ENCODE peak calls at places on chromosomes 12 and 14, in five cellular contexts. V is upper lobe of left lung, X is SK-N-SH, E is A549, K is stomach. A is an unnamed sample.

GRCh38 chr14:90341784-90342183 is 10.0 kb upstream of the NRDE2 start:
- DNase-seq in X (no peak), E (no peak), V (no peak), K (no peak), A (no peak)

GRCh38 chr14:77542349-77543239 is 44.0 kb upstream of the ISM2 start:
- DNase-seq in K (no peak), V (no peak), X (no peak), E (no peak), A (no peak)

GRCh38 chr12:45289245-45290217 is 73.6 kb downstream of the ANO6 start:
- DNase-seq in E (no peak), K (no peak), X (no peak), V (no peak), A (no peak)

GRCh38 chr12:54304187-54304810 is 3.5 kb upstream of the NFE2 start:
- DNase-seq in E (peak; percentile 58), V (peak; percentile 98), K (peak; percentile 88), X (no peak), A (peak; percentile 71)

GRCh38 chr12:2984698-2985097 is 25.5 kb downstream of the TEAD4 start:
- DNase-seq in V (no peak), E (no peak), K (no peak), X (no peak), A (no peak)

GRCh38 chr14:36275741-36276140 is 44.7 kb downstream of the MBIP start:
- DNase-seq in V (no peak), K (no peak), E (no peak), X (no peak), A (no peak)

GRCh38 chr14:100313045-100313400 is 6.8 kb upstream of the SLC25A29 start:
- DNase-seq in V (no peak), E (no peak), X (no peak), K (no peak), A (no peak)

GRCh38 chr12:8829128-8829524 is 6.7 kb downstream of the A2ML1 start:
- DNase-seq in K (no peak), E (no peak), V (no peak), X (no peak), A (no peak)

GRCh38 chr12:91181053-91181452 is 1.6 kb downstream of the DCN start:
- DNase-seq in X (no peak), K (no peak), E (no peak), V (no peak), A (no peak)

GRCh38 chr12:93376436-93377251 is 1.1 kb upstream of the NUDT4 start:
- DNase-seq in V (peak; percentile 68), K (no peak), X (no peak), E (peak; percentile 28), A (no peak)

GRCh38 chr14:47332099-47332498 is 343.3 kb downstream of the MDGA2 start:
- DNase-seq in V (no peak), K (no peak), E (no peak), X (no peak), A (no peak)

GRCh38 chr14:59189281-59189821 is 884 bp downstream of the DAAM1 start:
- DNase-seq in X (peak; percentile 51), V (no peak), E (peak; percentile 1), K (no peak), A (no peak)

GRCh38 chr12:43069768-43070221 is 480.2 kb upstream of the PRICKLE1 start:
- DNase-seq in K (no peak), V (no peak), E (no peak), X (no peak), A (peak; percentile 65)

GRCh38 chr12:49967777-49968250 is 4.9 kb upstream of the AQP6 start:
- DNase-seq in V (no peak), K (no peak), X (no peak), E (no peak), A (no peak)

GRCh38 chr12:45034861-45035265 is 16.0 kb downstream of the DBX2 start:
- DNase-seq in E (no peak), V (no peak), K (no peak), X (no peak), A (no peak)

GRCh38 chr14:37384870-37385596 is 187.3 kb downstream of the MIPOL1 start:
- DNase-seq in K (no peak), E (peak; percentile 16), X (no peak), V (peak; percentile 53), A (no peak)

GRCh38 chr14:89720741-89721315 is 233.7 kb downstream of the EFCAB11 start:
- DNase-seq in K (peak; percentile 35), V (peak; percentile 75), X (peak; percentile 18), E (no peak), A (no peak)

GRCh38 chr12:106345739-106346138 is 11.8 kb upstream of the POLR3B start:
- DNase-seq in K (peak; percentile 27), X (peak; percentile 25), E (peak; percentile 87), V (peak; percentile 55), A (no peak)

GRCh38 chr12:127245009-127245408 is 1022.0 kb upstream of the TMEM132C start:
- DNase-seq in K (peak; percentile 28), E (no peak), X (no peak), V (peak; percentile 47), A (no peak)

GRCh38 chr12:91680864-91681263 is 464.8 kb downstream of the BTG1 start:
- DNase-seq in V (no peak), E (no peak), X (no peak), K (no peak), A (no peak)

GRCh38 chr12:51636581-51636980 is 45.5 kb downstream of the SCN8A start:
- DNase-seq in V (no peak), X (no peak), E (no peak), K (no peak), A (no peak)

GRCh38 chr14:30638926-30639325 is 16.8 kb downstream of the SCFD1 start:
- DNase-seq in K (no peak), V (peak; percentile 28), X (no peak), E (no peak), A (no peak)

DNA sequence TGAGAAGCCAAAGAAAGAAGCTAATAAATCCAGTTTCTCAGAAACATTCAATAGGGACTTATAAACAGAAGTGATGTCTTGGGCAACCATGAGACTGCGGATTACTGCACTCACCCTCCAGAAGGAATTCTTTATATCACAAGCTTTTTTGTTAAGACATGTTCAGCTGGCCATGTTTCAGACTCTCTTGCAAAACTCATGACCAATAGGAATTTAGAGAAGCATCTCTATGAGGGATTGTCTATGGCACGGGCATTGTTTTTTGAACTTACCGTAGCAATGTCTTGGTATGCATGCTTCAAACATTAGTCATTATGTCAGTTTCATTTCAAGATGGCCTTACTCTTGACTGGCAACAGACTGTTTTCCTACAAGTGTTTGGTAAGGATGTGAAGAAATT is 15.5 kb upstream of the ZNF268 start:
- DNase-seq in X (no peak), K (no peak), E (no peak), V (no peak), A (no peak)
- H3K9me3 ChIP-seq in X (peaks cover 11% of the 10 kb centered on the region), K (peaks cover 14% of the 10 kb centered on the region), E (peaks cover 73% of the 10 kb centered on the region), V (peaks cover 34% of the 10 kb centered on the region), A (peaks cover 52% of the 10 kb centered on the region)

GRCh38 chr12:6452245-6452731 is 446 bp downstream of the TAPBPL start:
- DNase-seq in E (no peak), V (peak; percentile 50), X (peak; percentile 54), K (peak; percentile 50), A (peak; percentile 79)

GRCh38 chr12:6450869-6451347 is 934 bp upstream of the TAPBPL start:
- DNase-seq in K (no peak), E (no peak), V (no peak), X (no peak), A (peak; percentile 83)

GRCh38 chr12:6452908-6453630 is 1.2 kb downstream of the TAPBPL start:
- DNase-seq in V (peak; percentile 60), K (peak; percentile 52), X (no peak), E (no peak), A (no peak)

GRCh38 chr12:6450091-6450868 is 1.6 kb upstream of the TAPBPL start:
- DNase-seq in E (no peak), K (no peak), X (no peak), V (no peak), A (no peak)

DNA sequence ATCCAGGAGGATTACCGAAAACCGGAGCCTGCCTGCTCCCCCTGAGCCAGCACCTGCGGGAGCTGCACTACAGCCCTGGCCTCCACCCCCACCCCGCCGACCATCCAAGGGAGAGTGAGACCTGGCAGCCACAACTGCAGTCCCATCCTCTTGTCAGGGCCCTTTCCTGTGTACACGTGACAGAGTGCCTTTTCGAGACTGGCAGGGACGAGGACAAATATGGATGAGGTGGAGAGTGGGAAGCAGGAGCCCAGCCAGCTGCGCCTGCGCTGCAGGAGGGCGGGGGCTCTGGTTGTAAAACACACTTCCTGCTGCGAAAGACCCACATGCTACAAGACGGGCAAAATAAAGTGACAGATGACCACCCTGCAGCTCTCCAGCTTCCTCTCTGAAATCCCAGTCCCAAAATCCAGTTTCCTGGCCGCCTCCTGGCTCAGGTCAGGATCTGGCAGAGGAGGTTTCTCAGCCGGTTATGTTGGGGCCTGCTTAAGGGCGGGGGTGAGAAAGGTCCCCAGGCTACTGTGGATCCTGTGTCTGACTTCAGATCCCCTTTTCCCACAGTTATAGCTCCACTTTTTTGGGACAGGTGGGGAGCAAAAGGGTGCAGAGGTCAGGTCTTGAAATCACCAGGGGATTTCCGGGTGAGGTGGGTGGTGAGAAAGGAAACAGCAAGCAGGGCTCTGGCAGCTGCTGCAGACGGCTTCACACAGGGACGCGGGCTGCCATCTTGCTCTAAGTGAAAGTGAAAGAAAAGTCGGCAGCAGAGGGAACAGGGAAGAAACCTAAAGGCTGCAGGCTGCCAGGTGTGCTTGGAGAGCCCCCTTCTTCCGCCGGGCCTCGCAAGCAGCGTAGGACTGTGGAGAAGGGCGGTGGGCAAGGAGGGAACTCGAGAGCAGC is at the start of gene TAPBPL:
- DNase-seq in V (peak; percentile 91), K (peak; percentile 81), E (peak; percentile 47), X (peak; percentile 88), A (peak; percentile 93)
- TF ChIP-seq EP300 in V (no peak), K (no peak), E (no peak), X (no peak), A (no peak)

GRCh38 chr14:98189944-98190343 is 1082.1 kb downstream of the BCL11B start:
- DNase-seq in X (no peak), E (no peak), K (no peak), V (no peak), A (no peak)
- H3K9me3 ChIP-seq in X (no peaks in the 10 kb centered on the region), E (no peaks in the 10 kb centered on the region), K (no peaks in the 10 kb centered on the region), V (no peaks in the 10 kb centered on the region), A (no peaks in the 10 kb centered on the region)

GRCh38 chr14:72680853-72681640 is 212.9 kb downstream of the DPF3 start:
- DNase-seq in X (no peak), K (no peak), E (no peak), V (no peak), A (no peak)

GRCh38 chr14:72678360-72678759 is 215.5 kb downstream of the DPF3 start:
- DNase-seq in X (no peak), K (no peak), V (no peak), E (no peak), A (no peak)

GRCh38 chr14:72679106-72679505 is 214.8 kb downstream of the DPF3 start:
- DNase-seq in E (no peak), V (no peak), K (no peak), X (peak; percentile 48), A (no peak)

GRCh38 chr14:72677664-72678063 is 216.2 kb downstream of the DPF3 start:
- DNase-seq in X (no peak), E (no peak), V (no peak), K (no peak), A (no peak)

DNA sequence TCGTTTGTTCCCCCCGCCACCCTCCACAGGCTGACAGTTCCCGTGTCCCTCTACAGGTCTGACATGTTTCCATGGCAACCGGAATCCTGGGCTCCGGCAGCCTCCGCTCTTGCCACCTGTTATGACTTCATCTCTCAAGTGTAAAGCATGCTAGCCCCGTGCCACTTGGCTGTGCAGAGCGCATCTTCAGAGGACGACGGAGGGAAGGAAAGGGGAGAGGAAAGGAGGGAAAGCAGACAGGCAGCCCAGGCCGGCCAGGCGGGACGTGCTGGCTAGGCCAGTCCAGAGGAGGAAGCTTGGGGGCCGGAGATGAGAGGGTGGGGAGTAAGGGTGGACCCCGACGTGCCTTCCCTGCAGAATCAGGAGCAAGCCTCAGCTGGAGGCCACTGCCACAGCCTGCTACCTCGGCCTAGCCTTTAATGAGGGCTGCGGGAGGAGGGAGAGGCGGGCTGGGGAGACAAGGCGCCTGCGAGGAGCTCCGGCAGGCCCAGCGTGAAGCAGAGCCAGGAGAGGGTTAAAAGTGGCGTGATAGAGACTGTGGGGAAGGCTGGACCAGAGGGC is 214.2 kb downstream of the DPF3 start:
- DNase-seq in K (no peak), V (no peak), E (no peak), X (peak; percentile 58), A (no peak)
- TF ChIP-seq EP300 in K (no peak), V (no peak), E (no peak), X (no peak), A (no peak)

A was measured in sigmoid colon.